ENCODE peak calls at places on chromosomes 12 and 14, in nine cellular contexts. One of them, this sample, is unnamed.

GRCh38 chr14:101595887-101596721 is 34.8 kb downstream of the DIO3 start:
- DNase-seq in fibroblast of lung: no peak
- DNase-seq in tibial artery: no peak
- DNase-seq in brain microvascular endothelial cell: no peak
- DNase-seq in AG09319: no peak
- DNase-seq in PC-9: no peak
- DNase-seq in lower leg skin: no peak
- DNase-seq in endothelial cell: no peak
- DNase-seq in astrocyte of the spinal cord: no peak
- DNase-seq in this sample: no peak

GRCh38 chr14:67748312-67748711 is 46.6 kb downstream of the RDH12 start:
- DNase-seq in PC-9: no peak
- DNase-seq in endothelial cell: no peak
- DNase-seq in AG09319: no peak
- DNase-seq in brain microvascular endothelial cell: no peak
- DNase-seq in fibroblast of lung: no peak
- DNase-seq in lower leg skin: no peak
- DNase-seq in tibial artery: no peak
- DNase-seq in astrocyte of the spinal cord: no peak
- DNase-seq in this sample: no peak

GRCh38 chr12:58310368-58310767 is 369.0 kb downstream of the ATP23 start:
- DNase-seq in tibial artery: no peak
- DNase-seq in endothelial cell: no peak
- DNase-seq in astrocyte of the spinal cord: no peak
- DNase-seq in lower leg skin: no peak
- DNase-seq in brain microvascular endothelial cell: peak
- DNase-seq in PC-9: no peak
- DNase-seq in fibroblast of lung: peak
- DNase-seq in AG09319: no peak
- DNase-seq in this sample: no peak

GRCh38 chr14:65478596-65478995 is 66.1 kb downstream of the FUT8 start:
- DNase-seq in PC-9: no peak
- DNase-seq in endothelial cell: no peak
- DNase-seq in tibial artery: no peak
- DNase-seq in AG09319: no peak
- DNase-seq in astrocyte of the spinal cord: peak
- DNase-seq in brain microvascular endothelial cell: peak
- DNase-seq in fibroblast of lung: no peak
- DNase-seq in lower leg skin: no peak
- DNase-seq in this sample: no peak

GRCh38 chr14:65255029-65255545 is 152.8 kb upstream of the MAX start:
- DNase-seq in fibroblast of lung: peak
- DNase-seq in AG09319: no peak
- DNase-seq in lower leg skin: no peak
- DNase-seq in brain microvascular endothelial cell: peak
- DNase-seq in endothelial cell: no peak
- DNase-seq in tibial artery: no peak
- DNase-seq in astrocyte of the spinal cord: peak
- DNase-seq in PC-9: peak
- DNase-seq in this sample: no peak

GRCh38 chr14:70692210-70692609 is 50.5 kb downstream of the TTC9 start:
- DNase-seq in tibial artery: peak
- DNase-seq in astrocyte of the spinal cord: no peak
- DNase-seq in AG09319: no peak
- DNase-seq in PC-9: peak
- DNase-seq in brain microvascular endothelial cell: peak
- DNase-seq in endothelial cell: no peak
- DNase-seq in lower leg skin: peak
- DNase-seq in fibroblast of lung: no peak
- DNase-seq in this sample: no peak

GRCh38 chr14:72254202-72254939 is 322.1 kb downstream of the RGS6 start:
- DNase-seq in brain microvascular endothelial cell: no peak
- DNase-seq in endothelial cell: no peak
- DNase-seq in astrocyte of the spinal cord: no peak
- DNase-seq in tibial artery: no peak
- DNase-seq in fibroblast of lung: no peak
- DNase-seq in lower leg skin: no peak
- DNase-seq in PC-9: no peak
- DNase-seq in AG09319: no peak
- DNase-seq in this sample: no peak

GRCh38 chr12:53750812-53751335 is 905 bp downstream of the CISTR start:
- DNase-seq in lower leg skin: no peak
- DNase-seq in tibial artery: no peak
- DNase-seq in endothelial cell: no peak
- DNase-seq in brain microvascular endothelial cell: no peak
- DNase-seq in fibroblast of lung: no peak
- DNase-seq in PC-9: no peak
- DNase-seq in AG09319: no peak
- DNase-seq in astrocyte of the spinal cord: no peak
- DNase-seq in this sample: no peak

GRCh38 chr14:101288436-101289229 is 272.7 kb upstream of the DIO3 start:
- DNase-seq in brain microvascular endothelial cell: no peak
- DNase-seq in AG09319: no peak
- DNase-seq in PC-9: no peak
- DNase-seq in endothelial cell: no peak
- DNase-seq in fibroblast of lung: no peak
- DNase-seq in lower leg skin: no peak
- DNase-seq in astrocyte of the spinal cord: no peak
- DNase-seq in tibial artery: no peak
- DNase-seq in this sample: no peak

GRCh38 chr12:77062846-77063461 is 2.4 kb downstream of the E2F7 start:
- DNase-seq in brain microvascular endothelial cell: peak
- DNase-seq in fibroblast of lung: peak
- DNase-seq in astrocyte of the spinal cord: peak
- DNase-seq in PC-9: no peak
- DNase-seq in tibial artery: no peak
- DNase-seq in endothelial cell: no peak
- DNase-seq in lower leg skin: no peak
- DNase-seq in AG09319: no peak
- DNase-seq in this sample: no peak

GRCh38 chr12:132189378-132190011 is 45.2 kb downstream of the NOC4L start:
- DNase-seq in tibial artery: peak
- DNase-seq in lower leg skin: peak
- DNase-seq in AG09319: peak
- DNase-seq in endothelial cell: peak
- DNase-seq in brain microvascular endothelial cell: peak
- DNase-seq in astrocyte of the spinal cord: peak
- DNase-seq in fibroblast of lung: peak
- DNase-seq in PC-9: peak
- DNase-seq in this sample: peak

GRCh38 chr14:49767473-49768300 is at the start of gene KLHDC2:
- DNase-seq in PC-9: peak
- DNase-seq in endothelial cell: peak
- DNase-seq in tibial artery: peak
- DNase-seq in lower leg skin: peak
- DNase-seq in fibroblast of lung: peak
- DNase-seq in AG09319: peak
- DNase-seq in astrocyte of the spinal cord: peak
- DNase-seq in brain microvascular endothelial cell: peak
- DNase-seq in this sample: peak

GRCh38 chr12:28987538-28988383 is 161.3 kb upstream of the FAR2 start:
- DNase-seq in endothelial cell: no peak
- DNase-seq in AG09319: no peak
- DNase-seq in PC-9: no peak
- DNase-seq in brain microvascular endothelial cell: no peak
- DNase-seq in fibroblast of lung: no peak
- DNase-seq in astrocyte of the spinal cord: no peak
- DNase-seq in tibial artery: no peak
- DNase-seq in lower leg skin: no peak
- DNase-seq in this sample: no peak

GRCh38 chr12:55930771-55931316 is at the start of gene DGKA:
- DNase-seq in endothelial cell: peak
- DNase-seq in astrocyte of the spinal cord: peak
- DNase-seq in AG09319: no peak
- DNase-seq in PC-9: peak
- DNase-seq in lower leg skin: no peak
- DNase-seq in tibial artery: no peak
- DNase-seq in fibroblast of lung: peak
- DNase-seq in brain microvascular endothelial cell: peak
- DNase-seq in this sample: no peak

GRCh38 chr12:118424883-118425282 is 48.5 kb downstream of the SUDS3 start:
- DNase-seq in fibroblast of lung: no peak
- DNase-seq in astrocyte of the spinal cord: no peak
- DNase-seq in AG09319: no peak
- DNase-seq in endothelial cell: no peak
- DNase-seq in tibial artery: no peak
- DNase-seq in PC-9: no peak
- DNase-seq in brain microvascular endothelial cell: no peak
- DNase-seq in lower leg skin: no peak
- DNase-seq in this sample: no peak

GRCh38 chr12:96858162-96858561 is 48.9 kb upstream of the NEDD1 start:
- DNase-seq in brain microvascular endothelial cell: no peak
- DNase-seq in PC-9: no peak
- DNase-seq in tibial artery: no peak
- DNase-seq in lower leg skin: no peak
- DNase-seq in astrocyte of the spinal cord: no peak
- DNase-seq in fibroblast of lung: no peak
- DNase-seq in AG09319: no peak
- DNase-seq in endothelial cell: no peak
- DNase-seq in this sample: no peak

GRCh38 chr12:19115285-19115684 is 14.2 kb upstream of the PLEKHA5 start:
- DNase-seq in PC-9: no peak
- DNase-seq in astrocyte of the spinal cord: no peak
- DNase-seq in endothelial cell: no peak
- DNase-seq in brain microvascular endothelial cell: no peak
- DNase-seq in fibroblast of lung: no peak
- DNase-seq in tibial artery: no peak
- DNase-seq in AG09319: no peak
- DNase-seq in lower leg skin: no peak
- DNase-seq in this sample: no peak

GRCh38 chr12:57632898-57633825 is at the start of gene B4GALNT1:
- DNase-seq in PC-9: peak
- DNase-seq in tibial artery: no peak
- DNase-seq in fibroblast of lung: peak
- DNase-seq in astrocyte of the spinal cord: peak
- DNase-seq in brain microvascular endothelial cell: no peak
- DNase-seq in lower leg skin: no peak
- DNase-seq in AG09319: no peak
- DNase-seq in endothelial cell: peak
- DNase-seq in this sample: no peak

GRCh38 chr12:116592116-116592637 is 33.0 kb downstream of the MAP1LC3B2 start:
- DNase-seq in tibial artery: peak
- DNase-seq in PC-9: peak
- DNase-seq in fibroblast of lung: no peak
- DNase-seq in AG09319: no peak
- DNase-seq in endothelial cell: no peak
- DNase-seq in brain microvascular endothelial cell: no peak
- DNase-seq in lower leg skin: no peak
- DNase-seq in astrocyte of the spinal cord: peak
- DNase-seq in this sample: no peak

GRCh38 chr14:60188115-60188514 is 22.9 kb upstream of the DHRS7 start:
- DNase-seq in fibroblast of lung: peak
- DNase-seq in brain microvascular endothelial cell: no peak
- DNase-seq in tibial artery: no peak
- DNase-seq in lower leg skin: no peak
- DNase-seq in AG09319: no peak
- DNase-seq in astrocyte of the spinal cord: no peak
- DNase-seq in PC-9: no peak
- DNase-seq in endothelial cell: no peak
- DNase-seq in this sample: no peak

GRCh38 chr14:35867280-35867629 is 41.1 kb downstream of the BRMS1L start:
- DNase-seq in PC-9: no peak
- DNase-seq in tibial artery: no peak
- DNase-seq in brain microvascular endothelial cell: no peak
- DNase-seq in lower leg skin: no peak
- DNase-seq in endothelial cell: no peak
- DNase-seq in astrocyte of the spinal cord: no peak
- DNase-seq in AG09319: no peak
- DNase-seq in fibroblast of lung: no peak
- DNase-seq in this sample: no peak

GRCh38 chr12:110269622-110270124 is 11.4 kb upstream of the ATP2A2 start:
- DNase-seq in PC-9: peak
- DNase-seq in tibial artery: no peak
- DNase-seq in endothelial cell: no peak
- DNase-seq in lower leg skin: no peak
- DNase-seq in astrocyte of the spinal cord: peak
- DNase-seq in fibroblast of lung: peak
- DNase-seq in AG09319: peak
- DNase-seq in brain microvascular endothelial cell: peak
- DNase-seq in this sample: no peak
- TF ChIP-seq CTCF in PC-9: no peak
- TF ChIP-seq CTCF in tibial artery: no peak
- TF ChIP-seq CTCF in endothelial cell: no peak
- TF ChIP-seq CTCF in lower leg skin: no peak
- TF ChIP-seq CTCF in astrocyte of the spinal cord: no peak
- TF ChIP-seq CTCF in fibroblast of lung: no peak
- TF ChIP-seq CTCF in AG09319: no peak
- TF ChIP-seq CTCF in brain microvascular endothelial cell: no peak
- TF ChIP-seq CTCF in this sample: no peak

DNA sequence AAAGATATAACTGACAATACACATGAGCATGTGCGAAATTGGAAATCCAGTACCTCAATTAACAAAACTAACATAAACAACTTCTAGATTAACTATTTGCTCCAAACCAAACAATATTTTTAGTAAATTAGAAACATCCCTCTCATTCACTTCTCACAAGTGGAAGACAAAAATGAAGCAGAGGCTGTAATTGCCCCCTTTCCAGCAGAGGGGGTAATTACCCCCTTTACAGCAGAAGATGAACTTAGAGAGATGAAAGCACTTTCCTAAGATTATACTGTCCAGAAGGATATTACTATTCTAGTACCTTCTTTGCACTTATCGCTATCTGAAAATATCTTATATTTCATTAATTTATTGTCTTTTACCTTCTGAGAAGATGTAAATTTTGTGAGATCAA is 1025.2 kb downstream of the FSCB start:
- DNase-seq in fibroblast of lung: no peak
- DNase-seq in AG09319: no peak
- DNase-seq in tibial artery: no peak
- DNase-seq in PC-9: no peak
- DNase-seq in lower leg skin: no peak
- DNase-seq in astrocyte of the spinal cord: no peak
- DNase-seq in brain microvascular endothelial cell: no peak
- DNase-seq in endothelial cell: no peak
- DNase-seq in this sample: no peak
- TF ChIP-seq CTCF in fibroblast of lung: no peak
- TF ChIP-seq CTCF in AG09319: no peak
- TF ChIP-seq CTCF in tibial artery: no peak
- TF ChIP-seq CTCF in PC-9: no peak
- TF ChIP-seq CTCF in lower leg skin: no peak
- TF ChIP-seq CTCF in astrocyte of the spinal cord: no peak
- TF ChIP-seq CTCF in brain microvascular endothelial cell: no peak
- TF ChIP-seq CTCF in endothelial cell: no peak
- TF ChIP-seq CTCF in this sample: no peak

GRCh38 chr12:125198647-125199046 is 133.4 kb downstream of the AACS start:
- DNase-seq in brain microvascular endothelial cell: no peak
- DNase-seq in astrocyte of the spinal cord: no peak
- DNase-seq in PC-9: no peak
- DNase-seq in fibroblast of lung: no peak
- DNase-seq in AG09319: no peak
- DNase-seq in endothelial cell: no peak
- DNase-seq in lower leg skin: no peak
- DNase-seq in tibial artery: no peak
- DNase-seq in this sample: no peak
- TF ChIP-seq CTCF in brain microvascular endothelial cell: no peak
- TF ChIP-seq CTCF in astrocyte of the spinal cord: no peak
- TF ChIP-seq CTCF in PC-9: no peak
- TF ChIP-seq CTCF in fibroblast of lung: no peak
- TF ChIP-seq CTCF in AG09319: no peak
- TF ChIP-seq CTCF in endothelial cell: no peak
- TF ChIP-seq CTCF in lower leg skin: no peak
- TF ChIP-seq CTCF in tibial artery: no peak
- TF ChIP-seq CTCF in this sample: no peak

GRCh38 chr14:94748667-94749347 is 21.1 kb downstream of the GSC start:
- DNase-seq in AG09319: no peak
- DNase-seq in lower leg skin: no peak
- DNase-seq in astrocyte of the spinal cord: no peak
- DNase-seq in endothelial cell: peak
- DNase-seq in brain microvascular endothelial cell: peak
- DNase-seq in fibroblast of lung: no peak
- DNase-seq in PC-9: peak
- DNase-seq in tibial artery: no peak
- DNase-seq in this sample: no peak
- TF ChIP-seq CTCF in AG09319: peak
- TF ChIP-seq CTCF in lower leg skin: no peak
- TF ChIP-seq CTCF in astrocyte of the spinal cord: peak
- TF ChIP-seq CTCF in endothelial cell: no peak
- TF ChIP-seq CTCF in brain microvascular endothelial cell: peak
- TF ChIP-seq CTCF in fibroblast of lung: peak
- TF ChIP-seq CTCF in PC-9: peak
- TF ChIP-seq CTCF in tibial artery: no peak
- TF ChIP-seq CTCF in this sample: no peak